ENCODE peak calls at places on chromosomes 11 and 22, in four cellular contexts. One of them, this sample, is unnamed.

GRCh38 chr11:117185739-117186430 is 7.3 kb downstream of the SIDT2 start:
- DNase-seq in mammary epithelial cell: no peak
- DNase-seq in NT2/D1: no peak
- DNase-seq in GM23248: no peak
- DNase-seq in this sample: no peak

GRCh38 chr22:38481162-38481870 is 13.4 kb downstream of the KDELR3 start:
- DNase-seq in mammary epithelial cell: no peak
- DNase-seq in NT2/D1: no peak
- DNase-seq in GM23248: no peak
- DNase-seq in this sample: no peak

GRCh38 chr11:49208006-49208721 is at the start of gene FOLH1:
- DNase-seq in mammary epithelial cell: no peak
- DNase-seq in NT2/D1: peak
- DNase-seq in GM23248: peak
- DNase-seq in this sample: no peak

GRCh38 chr22:45096256-45096907 is 67.3 kb upstream of the NUP50 start:
- DNase-seq in mammary epithelial cell: peak
- DNase-seq in NT2/D1: peak
- DNase-seq in GM23248: peak
- DNase-seq in this sample: peak

GRCh38 chr11:61082931-61083531 is 19.3 kb upstream of the CD5 start:
- DNase-seq in mammary epithelial cell: no peak
- DNase-seq in NT2/D1: no peak
- DNase-seq in GM23248: no peak
- DNase-seq in this sample: no peak

GRCh38 chr22:47190276-47190956 is 428.0 kb downstream of the TBC1D22A start:
- DNase-seq in mammary epithelial cell: no peak
- DNase-seq in NT2/D1: no peak
- DNase-seq in GM23248: no peak
- DNase-seq in this sample: no peak

GRCh38 chr11:1219836-1220810 is 2.7 kb upstream of the MUC5B start:
- DNase-seq in mammary epithelial cell: no peak
- DNase-seq in NT2/D1: no peak
- DNase-seq in GM23248: no peak
- DNase-seq in this sample: no peak

GRCh38 chr11:13260196-13260962 is 17.2 kb upstream of the BMAL1 start:
- DNase-seq in mammary epithelial cell: peak
- DNase-seq in NT2/D1: no peak
- DNase-seq in GM23248: peak
- DNase-seq in this sample: no peak

GRCh38 chr11:7437706-7438105 is 47.6 kb upstream of the OLFML1 start:
- DNase-seq in mammary epithelial cell: peak
- DNase-seq in NT2/D1: no peak
- DNase-seq in GM23248: peak
- DNase-seq in this sample: no peak

GRCh38 chr22:31350410-31350863 is 4.3 kb upstream of the PATZ1 start:
- DNase-seq in mammary epithelial cell: no peak
- DNase-seq in NT2/D1: no peak
- DNase-seq in GM23248: peak
- DNase-seq in this sample: peak

GRCh38 chr22:49139492-49140151 is 688.1 kb downstream of the BRD1 start:
- DNase-seq in mammary epithelial cell: no peak
- DNase-seq in NT2/D1: no peak
- DNase-seq in GM23248: no peak
- DNase-seq in this sample: no peak

DNA sequence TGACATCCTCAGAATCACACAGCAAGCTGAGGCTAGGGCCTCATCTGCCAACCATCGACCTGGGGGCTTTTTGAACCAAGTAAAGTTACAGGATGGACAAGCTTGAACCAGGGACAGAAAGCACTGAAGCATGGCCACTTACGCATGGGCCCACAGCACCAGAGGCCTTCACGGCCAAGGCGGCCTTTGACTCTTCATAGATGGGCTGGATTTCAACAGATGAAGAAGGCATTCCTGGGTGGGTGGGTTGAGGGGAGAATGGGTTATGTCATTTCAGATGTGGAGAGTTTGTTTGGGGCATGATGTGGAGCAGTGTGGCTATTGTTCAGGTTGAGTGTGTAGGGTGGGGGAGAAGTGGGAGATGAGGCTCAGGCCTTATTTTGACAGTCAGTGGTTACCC is 60.2 kb downstream of the LRRC32 start:
- DNase-seq in mammary epithelial cell: no peak
- DNase-seq in NT2/D1: no peak
- DNase-seq in GM23248: no peak
- DNase-seq in this sample: no peak
- H3K9ac ChIP-seq in mammary epithelial cell: no peak
- H3K9ac ChIP-seq in NT2/D1: no peak
- H3K9ac ChIP-seq in GM23248: no peak
- H3K9ac ChIP-seq in this sample: no peak

DNA sequence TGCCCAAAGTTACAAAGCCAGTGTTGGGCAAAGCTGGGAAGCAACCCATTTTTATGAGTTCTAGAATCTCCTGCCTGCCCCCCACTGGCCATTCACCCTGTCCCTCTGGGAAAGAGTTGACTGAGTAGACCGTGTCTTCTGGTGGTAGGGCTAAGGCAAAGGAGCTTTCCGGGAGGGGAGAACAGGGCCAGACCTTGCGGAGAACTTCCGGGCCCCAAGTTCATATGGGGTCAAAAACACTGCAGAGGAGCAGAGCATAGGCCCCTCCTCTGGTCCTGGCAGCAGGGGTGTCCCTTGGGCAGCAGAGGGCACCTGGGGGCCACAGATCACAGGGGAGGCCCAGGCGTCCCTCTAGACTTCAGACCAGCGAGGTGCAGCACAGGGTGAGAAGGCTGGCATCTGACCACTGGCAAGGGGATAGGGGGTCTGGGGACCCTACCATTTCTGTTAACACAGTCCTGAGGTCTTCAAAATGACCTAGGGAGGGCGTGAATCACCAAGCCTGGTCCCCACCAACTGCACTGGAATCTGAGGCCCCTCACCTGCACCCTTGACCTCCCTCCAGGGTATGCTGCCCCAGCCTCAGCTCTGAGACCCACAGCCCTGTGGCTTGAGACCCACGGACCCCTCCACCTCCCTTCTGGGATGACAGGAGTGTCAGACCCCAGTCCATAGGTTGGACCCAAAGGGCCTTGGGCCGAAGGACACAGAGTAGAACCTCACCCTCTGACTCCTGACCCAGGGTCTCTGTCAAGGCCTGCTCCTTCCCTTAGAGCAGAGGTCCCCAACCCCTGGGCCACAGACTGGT is 1.3 kb upstream of the ARAP1 start:
- DNase-seq in mammary epithelial cell: no peak
- DNase-seq in NT2/D1: no peak
- DNase-seq in GM23248: peak
- DNase-seq in this sample: no peak
- H3K9ac ChIP-seq in mammary epithelial cell: no peak
- H3K9ac ChIP-seq in NT2/D1: no peak
- H3K9ac ChIP-seq in GM23248: no peak
- H3K9ac ChIP-seq in this sample: no peak

GRCh38 chr22:30205281-30206115 is 41.1 kb downstream of the LIF start:
- DNase-seq in mammary epithelial cell: peak
- DNase-seq in NT2/D1: no peak
- DNase-seq in GM23248: peak
- DNase-seq in this sample: no peak

GRCh38 chr22:30208631-30209603 is 37.6 kb downstream of the LIF start:
- DNase-seq in mammary epithelial cell: no peak
- DNase-seq in NT2/D1: no peak
- DNase-seq in GM23248: peak
- DNase-seq in this sample: no peak

GRCh38 chr22:30209642-30210041 is 36.9 kb downstream of the LIF start:
- DNase-seq in mammary epithelial cell: no peak
- DNase-seq in NT2/D1: no peak
- DNase-seq in GM23248: no peak
- DNase-seq in this sample: no peak

GRCh38 chr22:30204742-30205111 is 41.8 kb downstream of the LIF start:
- DNase-seq in mammary epithelial cell: peak
- DNase-seq in NT2/D1: no peak
- DNase-seq in GM23248: peak
- DNase-seq in this sample: no peak

DNA sequence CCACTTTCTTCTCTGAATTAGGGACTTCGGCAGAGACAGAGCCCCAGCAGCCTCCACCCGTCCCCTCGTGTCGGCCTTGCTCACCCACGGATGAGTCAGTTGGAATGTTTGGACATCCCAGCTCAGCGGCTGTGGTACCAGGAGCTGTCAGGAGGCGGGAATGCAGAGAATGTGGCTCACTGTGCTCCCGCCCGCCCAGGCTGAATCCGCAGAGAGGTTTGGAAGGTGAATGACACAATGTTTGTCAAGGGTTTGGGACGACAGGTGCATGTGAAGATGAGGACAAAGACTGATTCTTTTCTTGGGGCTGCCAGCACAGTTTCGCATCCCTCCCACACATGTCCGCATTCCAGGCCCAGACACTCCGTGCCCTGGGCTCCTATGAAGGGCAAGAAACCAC is 39.6 kb downstream of the LIF start:
- DNase-seq in mammary epithelial cell: peak
- DNase-seq in NT2/D1: no peak
- DNase-seq in GM23248: peak
- DNase-seq in this sample: peak
- H3K9ac ChIP-seq in mammary epithelial cell: peak
- H3K9ac ChIP-seq in NT2/D1: no peak
- H3K9ac ChIP-seq in GM23248: peak
- H3K9ac ChIP-seq in this sample: no peak

DNA sequence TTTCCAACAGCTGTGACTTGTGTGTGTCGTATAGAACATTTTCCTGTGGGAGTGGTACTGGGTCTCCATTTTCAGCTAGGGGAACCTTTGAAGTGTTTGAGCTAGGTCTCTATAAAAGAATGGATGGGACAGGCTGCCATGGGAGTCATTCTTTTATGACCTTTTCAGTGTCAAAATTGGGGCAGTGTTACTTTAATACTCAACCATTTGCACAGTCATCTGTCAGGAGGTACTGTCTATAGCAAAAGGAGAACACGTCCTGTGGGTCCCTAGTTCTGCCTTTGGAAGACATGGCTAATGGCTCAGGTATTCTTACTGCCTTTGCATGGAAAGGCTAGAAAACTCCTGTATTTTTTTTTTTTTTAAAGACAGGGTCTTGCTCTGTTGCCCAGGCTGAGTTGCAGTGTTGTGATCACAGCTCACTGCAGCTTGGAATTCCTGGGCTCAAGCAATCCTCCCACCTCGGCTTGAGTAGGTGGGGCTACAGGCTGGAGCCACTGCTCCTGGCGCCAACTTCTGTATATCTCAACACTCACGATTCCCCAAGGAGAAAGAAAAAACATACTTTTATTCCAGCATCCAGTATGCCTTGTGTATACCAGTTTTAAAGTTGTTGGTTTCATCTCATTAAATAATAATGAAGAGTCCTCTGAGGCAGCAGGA is 2.1 kb upstream of the ATF4 start:
- DNase-seq in mammary epithelial cell: no peak
- DNase-seq in NT2/D1: no peak
- DNase-seq in GM23248: peak
- DNase-seq in this sample: no peak
- H3K9ac ChIP-seq in mammary epithelial cell: no peak
- H3K9ac ChIP-seq in NT2/D1: peak
- H3K9ac ChIP-seq in GM23248: peak
- H3K9ac ChIP-seq in this sample: no peak

GRCh38 chr11:115007851-115008250 is 329.5 kb downstream of the NXPE2 start:
- DNase-seq in mammary epithelial cell: no peak
- DNase-seq in NT2/D1: no peak
- DNase-seq in GM23248: no peak
- DNase-seq in this sample: no peak
- H3K9ac ChIP-seq in mammary epithelial cell: no peak
- H3K9ac ChIP-seq in NT2/D1: no peak
- H3K9ac ChIP-seq in GM23248: no peak
- H3K9ac ChIP-seq in this sample: no peak

GRCh38 chr11:127059286-127060200 is 59.0 kb upstream of the KIRREL3 start:
- DNase-seq in mammary epithelial cell: no peak
- DNase-seq in NT2/D1: no peak
- DNase-seq in GM23248: peak
- DNase-seq in this sample: no peak
- H3K9ac ChIP-seq in mammary epithelial cell: no peak
- H3K9ac ChIP-seq in NT2/D1: no peak
- H3K9ac ChIP-seq in GM23248: peak
- H3K9ac ChIP-seq in this sample: no peak

DNA sequence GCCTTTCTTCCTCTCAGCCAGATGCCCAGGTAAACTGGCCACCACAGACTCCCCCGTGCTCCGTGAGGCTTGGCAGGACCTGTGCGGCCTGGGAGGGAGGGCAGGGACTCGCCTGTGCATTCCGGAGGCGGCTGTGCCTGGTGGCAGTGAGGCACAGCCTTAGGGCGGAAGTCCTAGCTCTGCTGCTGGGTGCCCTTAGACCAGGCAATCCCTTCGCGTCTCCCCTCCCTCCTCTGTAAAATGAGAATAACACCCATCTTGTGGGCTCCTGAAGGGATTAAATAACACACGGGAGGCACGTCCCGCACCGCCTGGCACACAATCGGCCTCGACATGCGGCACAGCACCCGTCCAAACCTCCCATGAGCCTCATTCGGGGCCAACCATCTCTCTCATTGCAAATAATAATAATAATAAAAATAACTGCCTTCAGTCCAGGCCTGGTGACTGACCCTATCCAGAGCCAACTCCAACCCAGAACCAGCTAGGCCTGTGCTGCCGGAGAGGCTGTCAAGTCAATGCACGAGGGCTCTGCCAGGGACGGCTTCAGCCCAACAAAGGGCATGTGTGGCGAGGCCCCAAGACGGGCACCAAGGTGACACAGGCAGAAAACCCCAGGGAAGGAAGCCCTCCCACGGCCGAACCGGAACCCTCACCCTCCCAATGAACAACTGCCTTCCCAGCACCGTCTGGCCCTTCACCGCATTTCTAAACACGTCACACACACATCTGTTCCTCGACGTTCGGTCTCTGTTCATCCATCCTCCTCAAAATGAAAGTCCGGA is 8.2 kb downstream of the LTO1 start:
- DNase-seq in mammary epithelial cell: no peak
- DNase-seq in NT2/D1: no peak
- DNase-seq in GM23248: no peak
- DNase-seq in this sample: no peak
- H3K9ac ChIP-seq in mammary epithelial cell: no peak
- H3K9ac ChIP-seq in NT2/D1: no peak
- H3K9ac ChIP-seq in GM23248: no peak
- H3K9ac ChIP-seq in this sample: no peak

GRCh38 chr11:65489706-65490310 is 9.0 kb upstream of the MALAT1 start:
- DNase-seq in mammary epithelial cell: no peak
- DNase-seq in NT2/D1: no peak
- DNase-seq in GM23248: peak
- DNase-seq in this sample: peak
- H3K9ac ChIP-seq in mammary epithelial cell: peak
- H3K9ac ChIP-seq in NT2/D1: peak
- H3K9ac ChIP-seq in GM23248: peak
- H3K9ac ChIP-seq in this sample: no peak

This sample was measured in neural progenitor cell.